ENCODE peak calls at places on chromosomes 1 and 21, in ten cellular contexts. One of them, this sample, is unnamed.

GRCh38 chr1:168609133-168609715 is 32.8 kb downstream of the XCL1 start:
- DNase-seq in A549: no peak
- DNase-seq in HTR-8/SVneo: no peak
- DNase-seq in choroid plexus epithelial cell: peak
- DNase-seq in stimulated activated CD4-positive, alpha-beta T cell treated with anti-CD3 and anti-CD28 coated beads, Interleukin-1b, Interleukin-23, amount 100 ng/mL, for 24 hours: no peak
- DNase-seq in epithelial cell of esophagus: peak
- DNase-seq in iris pigment epithelial cell: peak
- DNase-seq in tibial artery: peak
- DNase-seq in activated CD4-positive, alpha-beta T cell treated with anti-CD3 and anti-CD28 coated beads, Interleukin-2, amount 50 U/mL, for 1 hour: no peak
- DNase-seq in activated naive CD4-positive, alpha-beta T cell: no peak
- DNase-seq in this sample: peak

GRCh38 chr1:147579532-147580199 is 38.4 kb downstream of the BCL9 start:
- DNase-seq in tibial artery: no peak
- DNase-seq in choroid plexus epithelial cell: peak
- DNase-seq in stimulated activated CD4-positive, alpha-beta T cell treated with anti-CD3 and anti-CD28 coated beads, Interleukin-1b, Interleukin-23, amount 100 ng/mL, for 24 hours: no peak
- DNase-seq in activated CD4-positive, alpha-beta T cell treated with anti-CD3 and anti-CD28 coated beads, Interleukin-2, amount 50 U/mL, for 1 hour: no peak
- DNase-seq in A549: peak
- DNase-seq in HTR-8/SVneo: no peak
- DNase-seq in iris pigment epithelial cell: peak
- DNase-seq in activated naive CD4-positive, alpha-beta T cell: no peak
- DNase-seq in epithelial cell of esophagus: no peak
- DNase-seq in this sample: no peak

GRCh38 chr1:201350884-201351283 is 26.6 kb downstream of the TNNT2 start:
- DNase-seq in tibial artery: no peak
- DNase-seq in stimulated activated CD4-positive, alpha-beta T cell treated with anti-CD3 and anti-CD28 coated beads, Interleukin-1b, Interleukin-23, amount 100 ng/mL, for 24 hours: no peak
- DNase-seq in iris pigment epithelial cell: no peak
- DNase-seq in HTR-8/SVneo: no peak
- DNase-seq in activated CD4-positive, alpha-beta T cell treated with anti-CD3 and anti-CD28 coated beads, Interleukin-2, amount 50 U/mL, for 1 hour: no peak
- DNase-seq in A549: no peak
- DNase-seq in choroid plexus epithelial cell: no peak
- DNase-seq in epithelial cell of esophagus: no peak
- DNase-seq in activated naive CD4-positive, alpha-beta T cell: no peak
- DNase-seq in this sample: no peak

GRCh38 chr1:163928080-163928479 is 606.3 kb downstream of the NUF2 start:
- DNase-seq in A549: no peak
- DNase-seq in activated CD4-positive, alpha-beta T cell treated with anti-CD3 and anti-CD28 coated beads, Interleukin-2, amount 50 U/mL, for 1 hour: no peak
- DNase-seq in iris pigment epithelial cell: no peak
- DNase-seq in tibial artery: no peak
- DNase-seq in stimulated activated CD4-positive, alpha-beta T cell treated with anti-CD3 and anti-CD28 coated beads, Interleukin-1b, Interleukin-23, amount 100 ng/mL, for 24 hours: no peak
- DNase-seq in activated naive CD4-positive, alpha-beta T cell: no peak
- DNase-seq in choroid plexus epithelial cell: no peak
- DNase-seq in epithelial cell of esophagus: no peak
- DNase-seq in HTR-8/SVneo: no peak
- DNase-seq in this sample: no peak

GRCh38 chr1:65149391-65149729 is 1.4 kb downstream of the AK4 start:
- DNase-seq in epithelial cell of esophagus: no peak
- DNase-seq in choroid plexus epithelial cell: peak
- DNase-seq in A549: no peak
- DNase-seq in HTR-8/SVneo: no peak
- DNase-seq in activated naive CD4-positive, alpha-beta T cell: no peak
- DNase-seq in iris pigment epithelial cell: no peak
- DNase-seq in stimulated activated CD4-positive, alpha-beta T cell treated with anti-CD3 and anti-CD28 coated beads, Interleukin-1b, Interleukin-23, amount 100 ng/mL, for 24 hours: no peak
- DNase-seq in activated CD4-positive, alpha-beta T cell treated with anti-CD3 and anti-CD28 coated beads, Interleukin-2, amount 50 U/mL, for 1 hour: no peak
- DNase-seq in tibial artery: no peak
- DNase-seq in this sample: peak

GRCh38 chr1:6603851-6604558 is 1.3 kb upstream of the KLHL21 start:
- DNase-seq in epithelial cell of esophagus: peak
- DNase-seq in stimulated activated CD4-positive, alpha-beta T cell treated with anti-CD3 and anti-CD28 coated beads, Interleukin-1b, Interleukin-23, amount 100 ng/mL, for 24 hours: no peak
- DNase-seq in activated naive CD4-positive, alpha-beta T cell: no peak
- DNase-seq in activated CD4-positive, alpha-beta T cell treated with anti-CD3 and anti-CD28 coated beads, Interleukin-2, amount 50 U/mL, for 1 hour: no peak
- DNase-seq in choroid plexus epithelial cell: peak
- DNase-seq in iris pigment epithelial cell: peak
- DNase-seq in tibial artery: peak
- DNase-seq in A549: no peak
- DNase-seq in HTR-8/SVneo: peak
- DNase-seq in this sample: peak

GRCh38 chr1:94636625-94637024 is 95.1 kb upstream of the F3 start:
- DNase-seq in activated CD4-positive, alpha-beta T cell treated with anti-CD3 and anti-CD28 coated beads, Interleukin-2, amount 50 U/mL, for 1 hour: no peak
- DNase-seq in iris pigment epithelial cell: peak
- DNase-seq in HTR-8/SVneo: no peak
- DNase-seq in tibial artery: no peak
- DNase-seq in epithelial cell of esophagus: peak
- DNase-seq in stimulated activated CD4-positive, alpha-beta T cell treated with anti-CD3 and anti-CD28 coated beads, Interleukin-1b, Interleukin-23, amount 100 ng/mL, for 24 hours: no peak
- DNase-seq in A549: no peak
- DNase-seq in choroid plexus epithelial cell: peak
- DNase-seq in activated naive CD4-positive, alpha-beta T cell: no peak
- DNase-seq in this sample: no peak

GRCh38 chr1:151326619-151327222 is 495 bp downstream of the PI4KB start:
- DNase-seq in activated CD4-positive, alpha-beta T cell treated with anti-CD3 and anti-CD28 coated beads, Interleukin-2, amount 50 U/mL, for 1 hour: peak
- DNase-seq in stimulated activated CD4-positive, alpha-beta T cell treated with anti-CD3 and anti-CD28 coated beads, Interleukin-1b, Interleukin-23, amount 100 ng/mL, for 24 hours: no peak
- DNase-seq in iris pigment epithelial cell: peak
- DNase-seq in choroid plexus epithelial cell: peak
- DNase-seq in A549: peak
- DNase-seq in HTR-8/SVneo: peak
- DNase-seq in epithelial cell of esophagus: peak
- DNase-seq in activated naive CD4-positive, alpha-beta T cell: no peak
- DNase-seq in tibial artery: peak
- DNase-seq in this sample: peak

GRCh38 chr1:9561429-9561828 is 22.2 kb downstream of the SLC25A33 start:
- DNase-seq in HTR-8/SVneo: peak
- DNase-seq in epithelial cell of esophagus: peak
- DNase-seq in A549: no peak
- DNase-seq in tibial artery: no peak
- DNase-seq in choroid plexus epithelial cell: peak
- DNase-seq in activated CD4-positive, alpha-beta T cell treated with anti-CD3 and anti-CD28 coated beads, Interleukin-2, amount 50 U/mL, for 1 hour: no peak
- DNase-seq in iris pigment epithelial cell: peak
- DNase-seq in activated naive CD4-positive, alpha-beta T cell: no peak
- DNase-seq in stimulated activated CD4-positive, alpha-beta T cell treated with anti-CD3 and anti-CD28 coated beads, Interleukin-1b, Interleukin-23, amount 100 ng/mL, for 24 hours: no peak
- DNase-seq in this sample: peak

GRCh38 chr21:33856893-33857527 is 58.6 kb downstream of the ATP5PO start:
- DNase-seq in activated CD4-positive, alpha-beta T cell treated with anti-CD3 and anti-CD28 coated beads, Interleukin-2, amount 50 U/mL, for 1 hour: no peak
- DNase-seq in iris pigment epithelial cell: no peak
- DNase-seq in stimulated activated CD4-positive, alpha-beta T cell treated with anti-CD3 and anti-CD28 coated beads, Interleukin-1b, Interleukin-23, amount 100 ng/mL, for 24 hours: no peak
- DNase-seq in activated naive CD4-positive, alpha-beta T cell: no peak
- DNase-seq in epithelial cell of esophagus: no peak
- DNase-seq in A549: no peak
- DNase-seq in HTR-8/SVneo: no peak
- DNase-seq in choroid plexus epithelial cell: no peak
- DNase-seq in tibial artery: no peak
- DNase-seq in this sample: no peak

GRCh38 chr1:203276408-203276807 is 28.9 kb upstream of the BTG2 start:
- DNase-seq in HTR-8/SVneo: no peak
- DNase-seq in A549: no peak
- DNase-seq in iris pigment epithelial cell: no peak
- DNase-seq in epithelial cell of esophagus: no peak
- DNase-seq in stimulated activated CD4-positive, alpha-beta T cell treated with anti-CD3 and anti-CD28 coated beads, Interleukin-1b, Interleukin-23, amount 100 ng/mL, for 24 hours: no peak
- DNase-seq in choroid plexus epithelial cell: no peak
- DNase-seq in activated naive CD4-positive, alpha-beta T cell: no peak
- DNase-seq in tibial artery: no peak
- DNase-seq in activated CD4-positive, alpha-beta T cell treated with anti-CD3 and anti-CD28 coated beads, Interleukin-2, amount 50 U/mL, for 1 hour: no peak
- DNase-seq in this sample: no peak

GRCh38 chr21:41602511-41602910 is 94.6 kb upstream of the TMPRSS2 start:
- DNase-seq in activated CD4-positive, alpha-beta T cell treated with anti-CD3 and anti-CD28 coated beads, Interleukin-2, amount 50 U/mL, for 1 hour: no peak
- DNase-seq in stimulated activated CD4-positive, alpha-beta T cell treated with anti-CD3 and anti-CD28 coated beads, Interleukin-1b, Interleukin-23, amount 100 ng/mL, for 24 hours: no peak
- DNase-seq in tibial artery: peak
- DNase-seq in iris pigment epithelial cell: no peak
- DNase-seq in choroid plexus epithelial cell: no peak
- DNase-seq in epithelial cell of esophagus: no peak
- DNase-seq in activated naive CD4-positive, alpha-beta T cell: no peak
- DNase-seq in A549: no peak
- DNase-seq in HTR-8/SVneo: no peak
- DNase-seq in this sample: no peak

GRCh38 chr1:11516961-11517635 is 38.1 kb downstream of the DISP3 start:
- DNase-seq in epithelial cell of esophagus: no peak
- DNase-seq in choroid plexus epithelial cell: no peak
- DNase-seq in activated naive CD4-positive, alpha-beta T cell: no peak
- DNase-seq in activated CD4-positive, alpha-beta T cell treated with anti-CD3 and anti-CD28 coated beads, Interleukin-2, amount 50 U/mL, for 1 hour: no peak
- DNase-seq in tibial artery: peak
- DNase-seq in HTR-8/SVneo: no peak
- DNase-seq in A549: no peak
- DNase-seq in iris pigment epithelial cell: no peak
- DNase-seq in stimulated activated CD4-positive, alpha-beta T cell treated with anti-CD3 and anti-CD28 coated beads, Interleukin-1b, Interleukin-23, amount 100 ng/mL, for 24 hours: no peak
- DNase-seq in this sample: no peak

GRCh38 chr1:228455715-228456114 is 31.5 kb upstream of the RNF187 start:
- DNase-seq in activated naive CD4-positive, alpha-beta T cell: no peak
- DNase-seq in activated CD4-positive, alpha-beta T cell treated with anti-CD3 and anti-CD28 coated beads, Interleukin-2, amount 50 U/mL, for 1 hour: no peak
- DNase-seq in HTR-8/SVneo: no peak
- DNase-seq in tibial artery: no peak
- DNase-seq in A549: no peak
- DNase-seq in stimulated activated CD4-positive, alpha-beta T cell treated with anti-CD3 and anti-CD28 coated beads, Interleukin-1b, Interleukin-23, amount 100 ng/mL, for 24 hours: no peak
- DNase-seq in epithelial cell of esophagus: no peak
- DNase-seq in choroid plexus epithelial cell: peak
- DNase-seq in iris pigment epithelial cell: peak
- DNase-seq in this sample: no peak

GRCh38 chr1:40404670-40405462 is 31.3 kb downstream of the SMAP2 start:
- DNase-seq in stimulated activated CD4-positive, alpha-beta T cell treated with anti-CD3 and anti-CD28 coated beads, Interleukin-1b, Interleukin-23, amount 100 ng/mL, for 24 hours: no peak
- DNase-seq in HTR-8/SVneo: peak
- DNase-seq in iris pigment epithelial cell: peak
- DNase-seq in epithelial cell of esophagus: peak
- DNase-seq in tibial artery: no peak
- DNase-seq in choroid plexus epithelial cell: peak
- DNase-seq in A549: peak
- DNase-seq in activated naive CD4-positive, alpha-beta T cell: no peak
- DNase-seq in activated CD4-positive, alpha-beta T cell treated with anti-CD3 and anti-CD28 coated beads, Interleukin-2, amount 50 U/mL, for 1 hour: peak
- DNase-seq in this sample: peak

GRCh38 chr1:168246506-168246905 is 20.7 kb downstream of the SFT2D2 start:
- DNase-seq in tibial artery: no peak
- DNase-seq in activated naive CD4-positive, alpha-beta T cell: no peak
- DNase-seq in epithelial cell of esophagus: no peak
- DNase-seq in iris pigment epithelial cell: no peak
- DNase-seq in stimulated activated CD4-positive, alpha-beta T cell treated with anti-CD3 and anti-CD28 coated beads, Interleukin-1b, Interleukin-23, amount 100 ng/mL, for 24 hours: no peak
- DNase-seq in activated CD4-positive, alpha-beta T cell treated with anti-CD3 and anti-CD28 coated beads, Interleukin-2, amount 50 U/mL, for 1 hour: no peak
- DNase-seq in HTR-8/SVneo: no peak
- DNase-seq in choroid plexus epithelial cell: no peak
- DNase-seq in A549: no peak
- DNase-seq in this sample: no peak

GRCh38 chr1:84365225-84366221 is 32.8 kb upstream of the DNASE2B start:
- DNase-seq in activated naive CD4-positive, alpha-beta T cell: no peak
- DNase-seq in HTR-8/SVneo: peak
- DNase-seq in activated CD4-positive, alpha-beta T cell treated with anti-CD3 and anti-CD28 coated beads, Interleukin-2, amount 50 U/mL, for 1 hour: no peak
- DNase-seq in epithelial cell of esophagus: peak
- DNase-seq in choroid plexus epithelial cell: peak
- DNase-seq in stimulated activated CD4-positive, alpha-beta T cell treated with anti-CD3 and anti-CD28 coated beads, Interleukin-1b, Interleukin-23, amount 100 ng/mL, for 24 hours: no peak
- DNase-seq in A549: peak
- DNase-seq in tibial artery: no peak
- DNase-seq in iris pigment epithelial cell: peak
- DNase-seq in this sample: peak

GRCh38 chr1:48109390-48110009 is 112.3 kb upstream of the TRABD2B start:
- DNase-seq in iris pigment epithelial cell: peak
- DNase-seq in activated naive CD4-positive, alpha-beta T cell: no peak
- DNase-seq in stimulated activated CD4-positive, alpha-beta T cell treated with anti-CD3 and anti-CD28 coated beads, Interleukin-1b, Interleukin-23, amount 100 ng/mL, for 24 hours: no peak
- DNase-seq in tibial artery: no peak
- DNase-seq in A549: no peak
- DNase-seq in activated CD4-positive, alpha-beta T cell treated with anti-CD3 and anti-CD28 coated beads, Interleukin-2, amount 50 U/mL, for 1 hour: no peak
- DNase-seq in epithelial cell of esophagus: peak
- DNase-seq in choroid plexus epithelial cell: peak
- DNase-seq in HTR-8/SVneo: peak
- DNase-seq in this sample: peak

GRCh38 chr1:169538998-169539871 is 47.0 kb downstream of the F5 start:
- DNase-seq in tibial artery: no peak
- DNase-seq in iris pigment epithelial cell: peak
- DNase-seq in choroid plexus epithelial cell: peak
- DNase-seq in A549: no peak
- DNase-seq in epithelial cell of esophagus: peak
- DNase-seq in stimulated activated CD4-positive, alpha-beta T cell treated with anti-CD3 and anti-CD28 coated beads, Interleukin-1b, Interleukin-23, amount 100 ng/mL, for 24 hours: no peak
- DNase-seq in HTR-8/SVneo: peak
- DNase-seq in activated naive CD4-positive, alpha-beta T cell: no peak
- DNase-seq in activated CD4-positive, alpha-beta T cell treated with anti-CD3 and anti-CD28 coated beads, Interleukin-2, amount 50 U/mL, for 1 hour: no peak
- DNase-seq in this sample: no peak

This sample was measured in endothelial cell of umbilical vein.